ENCODE peak calls at places on chromosome 4, in five cellular contexts. B is mesenchymal stem cell, X is IMR-90, C is trophoblast cell, V is H9. H is an unnamed sample.

GRCh38 chr4:121228851-121229250 is 64.7 kb upstream of the TNIP3 start:
- DNase-seq in B (peak; percentile 23), X (no peak), C (no peak), V (no peak), H (no peak)

GRCh38 chr4:159105761-159106243 is 2.9 kb downstream of the RAPGEF2 start:
- DNase-seq in B (no peak), X (peak; percentile 85), C (no peak), V (no peak), H (no peak)

GRCh38 chr4:84878541-84878940 is 87.9 kb downstream of the WDFY3 start:
- DNase-seq in B (peak; percentile 54), X (peak; percentile 31), C (no peak), V (no peak), H (no peak)

GRCh38 chr4:142913461-142914030 is 67.4 kb upstream of the INPP4B start:
- DNase-seq in B (no peak), X (peak; percentile 41), C (no peak), V (no peak), H (no peak)

GRCh38 chr4:102713096-102713495 is 47.7 kb downstream of the MANBA start:
- DNase-seq in B (peak; percentile 69), X (peak; percentile 78), C (no peak), V (no peak), H (no peak)

GRCh38 chr4:153788419-153789276 is at the start of gene SFRP2:
- DNase-seq in B (peak; percentile 35), X (no peak), C (no peak), V (peak; percentile 92), H (peak; percentile 93)

GRCh38 chr4:147160908-147161513 is 215.3 kb upstream of the TTC29 start:
- DNase-seq in B (peak; percentile 69), X (peak; percentile 71), C (peak; percentile 39), V (peak; percentile 40), H (peak; percentile 43)

GRCh38 chr4:154807042-154807630 is 26.1 kb downstream of the RBM46 start:
- DNase-seq in B (peak; percentile 15), X (peak; percentile 54), C (no peak), V (no peak), H (no peak)

GRCh38 chr4:76198411-76199237 is 15.0 kb downstream of the SCARB2 start:
- DNase-seq in B (peak; percentile 96), X (peak; percentile 89), C (no peak), V (no peak), H (no peak)

GRCh38 chr4:39354178-39354503 is 12.0 kb downstream of the RFC1 start:
- DNase-seq in B (no peak), X (no peak), C (peak; percentile 4), V (no peak), H (no peak)

GRCh38 chr4:55068522-55068921 is 56.9 kb downstream of the KDR start:
- DNase-seq in B (no peak), X (no peak), C (no peak), V (no peak), H (no peak)

GRCh38 chr4:150591904-150592303 is 10.0 kb downstream of the MAB21L2 start:
- DNase-seq in B (no peak), X (no peak), C (no peak), V (peak; percentile 24), H (no peak)

GRCh38 chr4:48585401-48585800 is 95.3 kb downstream of the ZAR1 start:
- DNase-seq in B (no peak), X (no peak), C (no peak), V (no peak), H (no peak)

GRCh38 chr4:16752150-16752549 is 146.3 kb downstream of the LDB2 start:
- DNase-seq in B (peak; percentile 13), X (peak; percentile 25), C (no peak), V (no peak), H (no peak)

GRCh38 chr4:86595426-86595805 is 1.3 kb downstream of the PTPN13 start:
- DNase-seq in B (peak; percentile 75), X (peak; percentile 30), C (no peak), V (no peak), H (no peak)

GRCh38 chr4:25628441-25628840 is 27.2 kb upstream of the SLC34A2 start:
- DNase-seq in B (no peak), X (no peak), C (no peak), V (no peak), H (no peak)

GRCh38 chr4:26032142-26032541 is 118.1 kb downstream of the SMIM20 start:
- DNase-seq in B (peak; percentile 58), X (peak; percentile 88), C (no peak), V (no peak), H (no peak)

GRCh38 chr4:108003964-108004630 is 14.4 kb downstream of the HADH start:
- DNase-seq in B (no peak), X (no peak), C (no peak), V (no peak), H (no peak)

GRCh38 chr4:2932561-2932950 is 30.6 kb downstream of the NOP14 start:
- DNase-seq in B (no peak), X (no peak), C (no peak), V (peak; percentile 24), H (no peak)

GRCh38 chr4:18020671-18021469 is 685 bp downstream of the LCORL start:
- DNase-seq in B (peak; percentile 95), X (peak; percentile 83), C (peak; percentile 23), V (peak; percentile 74), H (peak; percentile 75)

GRCh38 chr4:139665690-139666529 is at the start of gene MGST2:
- DNase-seq in B (peak; percentile 93), X (peak; percentile 79), C (peak; percentile 73), V (peak; percentile 68), H (peak; percentile 64)

GRCh38 chr4:44806076-44806475 is 79.7 kb upstream of the GNPDA2 start:
- DNase-seq in B (no peak), X (no peak), C (no peak), V (no peak), H (no peak)

GRCh38 chr4:165384186-165384585 is 5.4 kb downstream of the CPE start:
- DNase-seq in B (no peak), X (no peak), C (no peak), V (no peak), H (no peak)

GRCh38 chr4:55545133-55545532 is 1.6 kb downstream of the CLOCK start:
- DNase-seq in B (peak; percentile 47), X (peak; percentile 28), C (no peak), V (no peak), H (no peak)

GRCh38 chr4:107721436-107722090 is 1.5 kb upstream of the PAPSS1 start:
- DNase-seq in B (no peak), X (no peak), C (no peak), V (peak; percentile 75), H (no peak)

GRCh38 chr4:125317526-125317880 is 2.7 kb downstream of the FAT4 start:
- DNase-seq in B (peak; percentile 63), X (peak; percentile 54), C (no peak), V (peak; percentile 72), H (peak; percentile 37)

GRCh38 chr4:121278811-121279368 is 101.9 kb downstream of the QRFPR start:
- DNase-seq in B (peak; percentile 21), X (peak; percentile 33), C (peak; percentile 19), V (no peak), H (no peak)

GRCh38 chr4:2303121-2303685 is 41.3 kb upstream of the MXD4 start:
- DNase-seq in B (no peak), X (no peak), C (no peak), V (no peak), H (no peak)

GRCh38 chr4:119210760-119211159 is 1.8 kb upstream of the USP53 start:
- DNase-seq in B (peak; percentile 68), X (peak; percentile 68), C (no peak), V (no peak), H (no peak)

GRCh38 chr4:7358100-7358735 is 76.5 kb downstream of the PSAPL1 start:
- DNase-seq in B (peak; percentile 82), X (peak; percentile 93), C (peak; percentile 17), V (no peak), H (no peak)

GRCh38 chr4:67151376-67152343 is 393.6 kb downstream of the CENPC start:
- DNase-seq in B (no peak), X (no peak), C (no peak), V (no peak), H (no peak)

GRCh38 chr4:67343162-67343561 is 202.1 kb downstream of the CENPC start:
- DNase-seq in B (no peak), X (no peak), C (no peak), V (no peak), H (no peak)

GRCh38 chr4:186854256-186854655 is 130.6 kb upstream of the FAT1 start:
- DNase-seq in B (peak; percentile 10), X (peak; percentile 62), C (no peak), V (no peak), H (no peak)

GRCh38 chr4:124079174-124079780 is 633.3 kb downstream of the ANKRD50 start:
- DNase-seq in B (peak; percentile 39), X (peak; percentile 66), C (no peak), V (no peak), H (no peak)

DNA sequence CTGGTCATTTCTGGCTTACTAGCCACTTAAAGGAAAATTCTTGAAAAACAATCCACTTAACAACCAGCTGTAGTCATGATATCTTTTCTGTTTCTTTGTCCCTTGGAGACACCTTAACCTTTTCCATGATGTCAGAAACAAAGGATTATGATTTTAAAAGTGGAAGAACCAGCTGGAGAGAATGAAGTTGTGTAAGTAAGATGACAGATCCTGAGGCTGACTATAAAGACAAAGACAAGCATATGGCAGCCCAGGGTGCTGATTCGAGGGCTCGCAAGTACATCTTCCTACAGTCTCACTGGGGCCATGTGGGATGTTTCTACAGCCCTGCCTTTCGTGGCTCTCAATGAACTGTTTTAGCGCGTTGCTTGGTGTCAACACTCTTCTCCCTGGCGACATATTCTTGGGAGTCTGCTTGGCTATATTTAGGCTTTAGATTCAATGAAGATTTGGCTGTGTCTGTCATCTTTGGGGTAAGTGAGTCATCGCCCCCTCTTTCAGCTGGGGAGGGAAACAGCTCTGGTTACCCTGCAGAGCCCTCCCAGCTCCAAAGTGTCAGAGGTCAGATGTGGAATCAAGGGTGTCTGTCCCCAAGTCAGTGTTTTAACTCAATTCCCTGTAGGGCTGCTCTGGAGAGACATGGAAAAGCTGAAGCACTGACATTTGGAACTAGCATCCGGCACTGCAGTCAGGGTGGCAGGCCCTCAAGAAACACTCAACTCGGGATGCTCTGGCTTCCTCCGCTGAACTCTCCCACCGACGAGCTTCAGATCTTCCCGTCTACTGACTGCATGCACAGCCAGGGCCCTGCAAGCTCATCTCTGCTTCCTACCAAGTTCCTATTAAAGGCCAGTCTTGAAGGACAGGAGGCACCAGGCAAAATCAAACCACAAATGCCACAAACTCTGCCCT is 65.7 kb downstream of the GATB start:
- DNase-seq in B (peak; percentile 17), X (no peak), C (no peak), V (no peak), H (no peak)
- H3K23ac ChIP-seq in B (no peak overlapping the region), X (no peak overlapping the region), C (no peak overlapping the region), V (no peak overlapping the region), H (no peak overlapping the region)

DNA sequence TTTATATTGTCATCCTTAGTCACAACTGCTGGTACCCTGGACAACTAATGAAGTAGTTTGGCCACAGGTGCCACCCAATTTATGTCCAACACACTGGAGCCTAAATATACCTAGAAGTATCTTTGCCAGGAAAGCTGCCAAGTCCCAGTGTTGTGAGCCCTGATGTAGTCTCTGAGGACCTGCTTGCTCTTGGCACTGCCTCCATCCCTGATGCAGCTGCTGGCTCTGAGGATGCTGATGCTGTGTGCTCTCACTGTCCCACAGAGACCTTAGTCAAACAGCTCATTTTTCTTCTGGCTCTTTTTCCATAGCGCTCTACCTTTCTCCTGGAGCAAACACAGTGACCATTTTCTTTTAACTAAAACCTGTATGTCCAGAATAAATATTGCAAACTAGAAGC is 1535.4 kb upstream of the ADGRL3 start:
- DNase-seq in B (no peak), X (no peak), C (no peak), V (no peak), H (no peak)
- H3K23ac ChIP-seq in B (no peak overlapping the region), X (no peak overlapping the region), C (no peak overlapping the region), V (no peak overlapping the region), H (no peak overlapping the region)

GRCh38 chr4:128287159-128287870 is at the start of gene PGRMC2:
- DNase-seq in B (peak; percentile 51), X (peak; percentile 37), C (no peak), V (peak; percentile 56), H (peak; percentile 24)
- H3K23ac ChIP-seq in B (peak within 1 kb of the TSS; percentile 75), X (peak within 1 kb of the TSS; percentile 98), C (no peak within 1 kb of the TSS), V (no peak within 1 kb of the TSS), H (peak within 1 kb of the TSS; percentile 94)

GRCh38 chr4:176001171-176002006 is 64.3 kb upstream of the WDR17 start:
- DNase-seq in B (peak; percentile 58), X (peak; percentile 0), C (no peak), V (peak; percentile 90), H (peak; percentile 64)
- H3K23ac ChIP-seq in B (peak overlapping the region; percentile 71), X (peak overlapping the region; percentile 8), C (no peak overlapping the region), V (no peak overlapping the region), H (no peak overlapping the region)